ENCODE peak calls at places on chromosome 2, in seven cellular contexts. B is Caco-2, T is GM23338, X is RWPE2, Q is IMR-90, C is lower lobe of right lung, V is kidney epithelial cell. J is an unnamed sample. For H3K36me3, the result is how much of the 10 kb centered on the place peaks cover.

GRCh38 chr2:172342056-172342455 is 85.3 kb upstream of the ITGA6 start:
- DNase-seq in B (no peak), T (no peak), V (no peak), X (no peak), Q (no peak), C (no peak), J (no peak)

GRCh38 chr2:215431290-215431689 is 4.6 kb downstream of the FN1 start:
- DNase-seq in X (no peak), Q (no peak), T (no peak), C (no peak), B (no peak), V (no peak), J (no peak)

GRCh38 chr2:12856934-12857660 is 140.4 kb downstream of the TRIB2 start:
- DNase-seq in X (no peak), V (peak), C (no peak), T (no peak), Q (peak), B (no peak), J (peak)

GRCh38 chr2:239316562-239317465 is 84.0 kb downstream of the HDAC4 start:
- DNase-seq in Q (peak), T (no peak), V (no peak), C (peak), B (no peak), X (peak), J (no peak)

GRCh38 chr2:56234241-56234640 is 50.5 kb downstream of the CCDC85A start:
- DNase-seq in V (no peak), B (no peak), X (no peak), Q (no peak), T (no peak), C (no peak), J (no peak)

GRCh38 chr2:172698041-172698863 is 37.4 kb upstream of the RAPGEF4 start:
- DNase-seq in X (no peak), Q (peak), B (no peak), C (no peak), T (no peak), V (peak), J (peak)

GRCh38 chr2:74179063-74179865 is 585 bp upstream of the MOB1A start:
- DNase-seq in Q (no peak), B (no peak), V (no peak), C (no peak), X (no peak), T (no peak), J (no peak)

GRCh38 chr2:69616755-69617154 is 26.8 kb downstream of the AAK1 start:
- DNase-seq in C (no peak), B (no peak), Q (no peak), V (peak), X (no peak), T (no peak), J (no peak)

DNA sequence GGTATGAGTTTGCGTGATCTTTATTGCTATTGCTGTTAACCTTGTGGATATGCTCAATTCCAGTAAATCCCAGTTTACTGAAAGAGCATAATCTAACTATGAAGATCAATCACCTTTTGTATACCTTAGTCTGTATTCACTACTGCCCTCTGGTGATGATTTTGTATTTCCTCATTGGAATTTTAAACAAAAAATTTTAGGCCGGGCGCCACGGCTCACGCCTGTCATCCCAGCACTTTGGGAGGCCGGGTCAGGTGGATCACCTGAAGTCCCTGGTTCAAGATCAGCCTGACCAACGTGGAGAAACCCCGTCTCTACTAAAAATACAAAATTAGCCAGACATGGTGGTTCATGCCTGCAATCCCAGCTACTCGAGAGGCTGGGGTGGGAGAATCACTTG is 5.1 kb downstream of the COMMD1 start:
- DNase-seq in Q (no peak), C (no peak), X (no peak), B (peak), V (no peak), T (peak), J (no peak)
- TF ChIP-seq CTCF in Q (peak), C (peak), X (peak), B (peak), V (no peak), T (no peak), J (peak)

DNA sequence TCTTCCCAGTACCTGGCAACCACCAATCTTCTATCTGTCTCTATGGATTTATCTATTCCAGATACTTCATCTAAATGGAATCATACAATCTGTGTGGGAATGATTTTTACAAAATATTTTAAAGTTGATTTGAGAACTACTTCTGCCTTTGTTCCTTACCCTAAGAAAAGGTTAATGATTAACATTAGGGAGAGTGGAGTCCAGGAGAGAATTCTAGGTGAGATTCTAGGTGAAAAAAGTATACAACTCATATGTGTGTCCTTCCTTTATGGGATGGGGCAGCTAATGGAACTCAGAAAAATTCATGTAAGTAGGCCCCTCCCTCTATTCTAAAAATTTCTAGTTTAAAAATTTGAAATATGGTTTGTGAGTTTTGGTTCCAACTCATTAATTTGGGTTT is 35.9 kb upstream of the WDSUB1 start:
- DNase-seq in B (no peak), X (no peak), T (no peak), V (no peak), Q (no peak), C (no peak), J (no peak)
- H3K36me3 ChIP-seq in B (under half), X (under half), T (under half), V (under half), Q (under half), C (under half), J (under half)

DNA sequence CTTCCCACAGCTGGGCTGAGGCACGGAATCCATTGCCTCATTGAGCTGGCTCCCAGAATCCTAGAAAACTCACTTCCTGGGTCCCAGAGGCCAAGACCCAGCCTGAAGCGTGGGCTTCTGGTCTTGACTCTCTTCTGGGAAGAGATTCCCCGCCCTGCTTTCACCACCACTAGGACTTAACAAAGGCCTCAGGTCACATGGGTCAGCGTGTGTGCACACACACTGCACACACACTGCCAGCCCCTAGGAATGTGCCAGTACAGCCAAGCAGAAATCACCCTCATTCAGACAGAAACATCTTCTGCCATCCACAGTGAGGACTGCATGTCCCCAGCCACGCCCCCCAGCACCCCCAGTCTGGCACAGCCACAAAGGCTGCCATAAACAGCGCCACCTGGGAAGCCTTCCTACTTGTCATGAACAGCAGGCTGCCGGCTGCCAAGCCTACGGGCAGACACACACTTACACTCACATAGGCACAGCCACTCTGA is 165.7 kb downstream of the TNS1 start:
- DNase-seq in C (peak), Q (no peak), T (peak), X (no peak), V (no peak), B (no peak), J (peak)
- TF ChIP-seq CTCF in C (no peak), Q (no peak), T (peak), X (no peak), V (peak), B (no peak), J (peak)

GRCh38 chr2:20401495-20401855 is 45.4 kb upstream of the RHOB start:
- DNase-seq in X (no peak), Q (no peak), V (no peak), B (no peak), T (no peak), C (no peak), J (no peak)
- H3K36me3 ChIP-seq in X (under half), Q (under half), V (under half), B (under half), T (under half), C (under half), J (under half)

GRCh38 chr2:116098049-116098448 is 1655.6 kb downstream of the DPP10 start:
- DNase-seq in T (peak), V (no peak), C (no peak), X (no peak), Q (no peak), B (no peak), J (no peak)
- TF ChIP-seq CTCF in T (peak), V (no peak), C (no peak), X (peak), Q (no peak), B (no peak), J (no peak)

J was measured in BJ.